ENCODE peak calls at places on chromosomes 13 and 19, in four cellular contexts. F, S, R and W are unnamed samples.

GRCh38 chr13:50646070-50646469 is 197.4 kb downstream of the DLEU7 start:
- DNase-seq in F (no peak), S (no peak), R (no peak), W (no peak)

GRCh38 chr19:861756-862528 is 2.5 kb downstream of the CFD start:
- DNase-seq in F (peak; percentile 92), S (peak; percentile 28), R (no peak), W (peak; percentile 88)

GRCh38 chr19:13983213-13983889 is 22.8 kb downstream of the RFX1 start:
- DNase-seq in F (no peak), S (no peak), R (no peak), W (no peak)

GRCh38 chr13:21511841-21512240 is 52.7 kb upstream of the ZDHHC20 start:
- DNase-seq in F (no peak), S (no peak), R (no peak), W (no peak)

GRCh38 chr19:57701625-57702024 is 7.4 kb downstream of the ZNF154 start:
- DNase-seq in F (no peak), S (no peak), R (no peak), W (no peak)

GRCh38 chr19:29467824-29468401 is 57.9 kb upstream of the VSTM2B start:
- DNase-seq in F (peak; percentile 49), S (peak; percentile 24), R (no peak), W (no peak)

GRCh38 chr19:5228932-5229777 is 111.5 kb downstream of the PTPRS start:
- DNase-seq in F (no peak), S (peak; percentile 23), R (no peak), W (no peak)

GRCh38 chr19:19527674-19528625 is 761 bp upstream of the YJEFN3 start:
- DNase-seq in F (no peak), S (no peak), R (no peak), W (no peak)

GRCh38 chr19:19120308-19121156 is 17.7 kb downstream of the TMEM161A start:
- DNase-seq in F (no peak), S (peak; percentile 82), R (peak; percentile 46), W (peak; percentile 24)

GRCh38 chr13:71730267-71730666 is 136.7 kb downstream of the DACH1 start:
- DNase-seq in F (no peak), S (no peak), R (no peak), W (no peak)

GRCh38 chr19:2328401-2329161 is at the start of the genes LSM7 and SPPL2B:
- DNase-seq in F (peak; percentile 99), S (peak; percentile 87), R (peak; percentile 84), W (peak; percentile 99)

GRCh38 chr19:18478545-18479311 is 40.8 kb upstream of the ISYNA1 start:
- DNase-seq in F (peak; percentile 87), S (peak; percentile 92), R (peak; percentile 80), W (peak; percentile 90)

GRCh38 chr13:33799950-33800592 is 17.9 kb upstream of the RFC3 start:
- DNase-seq in F (no peak), S (peak; percentile 69), R (no peak), W (no peak)

GRCh38 chr13:103002279-103002678 is 63.9 kb downstream of the SLC10A2 start:
- DNase-seq in F (no peak), S (no peak), R (no peak), W (no peak)

GRCh38 chr13:41693434-41693833 is 236.1 kb downstream of the RGCC start:
- DNase-seq in F (no peak), S (no peak), R (no peak), W (no peak)

GRCh38 chr19:17037184-17037583 is 10.6 kb upstream of the CPAMD8 start:
- DNase-seq in F (no peak), S (no peak), R (no peak), W (no peak)

GRCh38 chr19:632228-633067 is 889 bp downstream of the POLRMT start:
- DNase-seq in F (peak; percentile 85), S (peak; percentile 56), R (peak; percentile 52), W (peak; percentile 76)

GRCh38 chr19:50725932-50726230 is 2.7 kb downstream of the CLEC11A start:
- DNase-seq in F (no peak), S (no peak), R (no peak), W (no peak)

GRCh38 chr19:4988770-4989251 is 19.9 kb downstream of the KDM4B start:
- DNase-seq in F (no peak), S (peak; percentile 85), R (no peak), W (no peak)

GRCh38 chr13:45133396-45134118 is 13.2 kb downstream of the GTF2F2 start:
- DNase-seq in F (no peak), S (peak; percentile 19), R (no peak), W (no peak)

GRCh38 chr19:16032509-16033135 is 43.7 kb upstream of the TPM4 start:
- DNase-seq in F (no peak), S (no peak), R (no peak), W (no peak)

GRCh38 chr19:42252365-42253244 is 2.3 kb downstream of the ERF start:
- DNase-seq in F (no peak), S (peak; percentile 50), R (no peak), W (no peak)

GRCh38 chr13:21583496-21583895 is 20.5 kb downstream of the MICU2 start:
- DNase-seq in F (no peak), S (peak; percentile 55), R (no peak), W (no peak)

GRCh38 chr13:42377640-42378382 is 105.9 kb downstream of the AKAP11 start:
- DNase-seq in F (peak; percentile 41), S (peak; percentile 27), R (no peak), W (peak; percentile 59)

GRCh38 chr13:34246511-34246910 is 428.6 kb downstream of the RFC3 start:
- DNase-seq in F (no peak), S (peak; percentile 34), R (no peak), W (no peak)

GRCh38 chr19:29571181-29571580 is 34.9 kb upstream of the POP4 start:
- DNase-seq in F (no peak), S (no peak), R (no peak), W (no peak)

GRCh38 chr13:79647518-79647917 is 166.6 kb downstream of the NDFIP2 start:
- DNase-seq in F (no peak), S (peak; percentile 5), R (no peak), W (no peak)

GRCh38 chr13:29800687-29801086 is 49.7 kb downstream of the UBL3 start:
- DNase-seq in F (no peak), S (no peak), R (no peak), W (no peak)

GRCh38 chr13:42214445-42214844 is 57.5 kb upstream of the AKAP11 start:
- DNase-seq in F (no peak), S (no peak), R (no peak), W (no peak)

GRCh38 chr19:19485161-19485997 is 30.0 kb downstream of the TSSK6 start:
- DNase-seq in F (no peak), S (peak; percentile 48), R (no peak), W (no peak)

GRCh38 chr19:7914099-7914498 is 531 bp upstream of the TGFBR3L start:
- DNase-seq in F (no peak), S (no peak), R (no peak), W (no peak)

GRCh38 chr13:94656766-94657165 is 55.1 kb downstream of the GPR180 start:
- DNase-seq in F (peak; percentile 18), S (peak; percentile 78), R (no peak), W (peak; percentile 17)

GRCh38 chr13:94660695-94661324 is 51.5 kb downstream of the SOX21 start:
- DNase-seq in F (peak; percentile 9), S (peak; percentile 33), R (no peak), W (no peak)

GRCh38 chr13:94657167-94657566 is 55.2 kb downstream of the SOX21 start:
- DNase-seq in F (no peak), S (peak; percentile 31), R (no peak), W (no peak)

GRCh38 chr13:94661396-94661795 is 50.9 kb downstream of the SOX21 start:
- DNase-seq in F (no peak), S (no peak), R (no peak), W (no peak)

DNA sequence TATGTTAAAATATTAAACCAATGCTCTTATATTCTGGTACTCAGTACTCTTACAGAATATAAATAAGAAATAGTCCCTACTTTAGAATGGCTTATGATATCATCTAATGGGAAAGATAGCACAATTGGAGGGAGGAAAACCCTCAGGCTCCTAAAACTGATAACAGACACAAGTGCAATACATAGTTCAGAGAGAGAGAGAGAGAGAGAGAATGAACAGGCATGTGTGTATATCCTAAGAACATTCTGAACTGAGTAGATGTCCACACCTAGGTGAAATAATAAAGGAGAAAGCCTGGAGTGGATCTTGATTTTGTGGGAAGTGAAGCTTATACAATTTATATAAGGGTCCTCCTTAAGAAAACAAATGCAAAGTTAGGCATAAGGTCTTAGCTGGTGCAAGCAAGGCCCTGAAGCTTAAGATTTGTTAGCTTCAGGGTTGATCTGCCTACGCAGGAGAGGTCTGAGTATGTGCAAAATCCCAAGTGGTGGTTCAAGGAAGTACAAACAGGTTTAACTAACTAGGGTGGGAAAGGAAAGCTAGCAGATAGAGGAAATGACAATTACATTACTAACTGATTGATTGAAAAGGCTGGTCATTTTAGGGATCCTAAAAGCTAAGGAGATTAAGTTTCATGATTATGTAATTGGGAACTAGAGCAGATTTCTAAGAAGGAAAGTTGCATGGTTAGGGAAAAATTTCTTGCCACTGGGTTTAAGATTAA is 53.3 kb downstream of the SOX21 start:
- DNase-seq in F (no peak), S (no peak), R (no peak), W (no peak)
- TF ChIP-seq CTCF in F (no peak), S (no peak), R (no peak), W (no peak)

GRCh38 chr19:23822735-23823134 is 64.0 kb upstream of the ZNF681 start:
- DNase-seq in F (no peak), S (no peak), R (no peak), W (no peak)

GRCh38 chr19:23823952-23824389 is 65.3 kb upstream of the ZNF681 start:
- DNase-seq in F (no peak), S (no peak), R (no peak), W (no peak)
- TF ChIP-seq CTCF in F (peak; percentile 30), S (no peak), R (no peak), W (peak; percentile 12)

DNA sequence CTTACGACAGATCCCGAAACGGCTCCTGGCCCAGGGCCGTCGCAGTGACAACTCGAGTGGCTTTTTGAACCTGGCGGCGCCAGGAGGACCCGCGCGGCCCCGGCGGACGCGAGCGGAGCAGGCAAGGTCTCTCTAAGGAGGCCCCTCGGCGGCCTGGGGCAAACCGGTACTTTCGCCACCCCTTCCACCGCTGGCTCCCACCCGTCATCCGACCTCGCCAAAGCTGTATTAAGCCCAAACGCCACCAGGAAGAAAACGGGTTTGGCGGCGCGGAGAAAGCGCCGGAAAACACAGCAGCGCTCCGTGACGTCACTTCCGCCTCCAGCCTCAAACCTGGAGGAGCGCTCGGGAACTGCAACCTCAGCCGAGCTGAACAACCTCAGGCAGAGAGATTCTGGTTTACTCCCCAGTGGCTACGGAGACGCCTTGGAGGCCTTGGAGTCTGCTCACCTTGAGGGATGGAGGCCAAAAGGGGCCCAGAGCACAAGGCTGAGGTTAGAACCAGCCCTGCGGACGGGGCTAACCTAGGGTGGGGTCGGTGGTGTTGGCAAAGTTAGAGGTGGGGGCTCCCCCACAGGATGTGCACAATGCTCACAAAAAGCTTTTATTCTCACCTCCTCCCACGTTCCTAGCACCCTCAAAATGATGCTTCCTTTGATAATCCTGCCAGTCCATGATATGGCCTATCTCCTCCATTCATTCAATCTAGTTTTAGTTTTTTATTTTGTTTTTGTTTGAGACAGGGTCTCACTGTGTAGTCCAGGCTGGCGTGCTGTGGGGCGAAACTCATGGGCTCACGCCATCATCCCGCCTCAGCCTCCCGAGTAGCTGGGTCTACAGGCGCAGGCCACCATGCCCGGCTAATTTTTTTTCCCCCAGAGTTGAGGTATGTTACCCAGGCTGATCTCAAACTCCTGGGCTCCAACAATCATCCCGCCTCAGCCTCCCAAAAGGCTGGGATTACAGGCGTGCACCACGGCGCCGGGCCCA is at the start of gene ZNF266:
- DNase-seq in F (peak; percentile 92), S (peak; percentile 94), R (peak; percentile 88), W (peak; percentile 96)
- TF ChIP-seq CTCF in F (peak; percentile 38), S (peak; percentile 61), R (peak; percentile 86), W (peak; percentile 38)

DNA sequence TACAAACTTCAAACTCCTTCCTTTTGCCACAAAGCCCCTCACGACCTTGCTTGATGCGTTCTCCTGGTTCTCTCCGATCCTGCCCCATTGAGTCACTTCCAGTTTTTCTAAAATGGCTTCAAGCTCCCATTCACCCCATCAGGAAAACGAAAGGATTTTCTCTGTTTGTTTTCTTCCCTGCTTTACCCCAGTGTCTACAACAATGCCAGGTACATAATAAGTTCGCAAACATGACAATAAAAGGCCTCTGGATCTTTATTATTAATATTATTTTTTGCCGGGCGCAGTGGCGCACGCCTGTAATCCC is 824 bp upstream of the SERTAD3 start:
- DNase-seq in F (no peak), S (no peak), R (no peak), W (no peak)
- TF ChIP-seq CTCF in F (no peak), S (no peak), R (no peak), W (no peak)